ENCODE peak calls at places on chromosomes 7 and 10, in five cellular contexts. H is HT-29; X is central memory CD4-positive, alpha-beta T cell; A is stimulated activated CD8-positive, alpha-beta memory T cell treated with anti-CD3 and anti-CD28 coated beads, Interleukin-15, amount 100 ng/mL, for 1 hour; E is Ammon's horn. Q is an unnamed sample.
A peak's percentile ranks its signal among the peaks of the same experiment; 100 is the strongest.

GRCh38 chr7:30327813-30328212 is 43.4 kb downstream of the ZNRF2 start:
- DNase-seq in H (no peak), X (no peak), A (no peak), E (no peak), Q (no peak)

GRCh38 chr10:116826803-116827202 is 22.5 kb upstream of the ENO4 start:
- DNase-seq in H (no peak), X (no peak), A (no peak), E (no peak), Q (no peak)

GRCh38 chr7:15580604-15581351 is 19.0 kb upstream of the AGMO start:
- DNase-seq in H (no peak), X (no peak), A (no peak), E (no peak), Q (no peak)

GRCh38 chr7:20122073-20122472 is 95.1 kb downstream of the MACC1 start:
- DNase-seq in H (no peak), X (no peak), A (no peak), E (no peak), Q (no peak)

GRCh38 chr7:137909042-137909441 is 62.3 kb upstream of the DGKI start:
- DNase-seq in H (no peak), X (no peak), A (no peak), E (peak; percentile 44), Q (no peak)

GRCh38 chr7:155802906-155803417 is 9.3 kb downstream of the SHH start:
- DNase-seq in H (no peak), X (no peak), A (no peak), E (no peak), Q (no peak)

GRCh38 chr10:28783089-28783488 is 105.8 kb downstream of the BAMBI start:
- DNase-seq in H (no peak), X (no peak), A (no peak), E (no peak), Q (no peak)

GRCh38 chr7:117188949-117189348 is 133.9 kb downstream of the WNT2 start:
- DNase-seq in H (no peak), X (no peak), A (no peak), E (no peak), Q (no peak)

GRCh38 chr7:2626498-2627117 is 5.2 kb upstream of the TTYH3 start:
- DNase-seq in H (no peak), X (no peak), A (no peak), E (no peak), Q (no peak)

GRCh38 chr7:11716185-11716584 is 115.8 kb downstream of the THSD7A start:
- DNase-seq in H (peak; percentile 52), X (no peak), A (no peak), E (no peak), Q (no peak)

Q was measured in Karpas-422.